ENCODE peak calls at places on chromosomes 11 and 22, in seven cellular contexts. G is smooth muscle cell of the brain vasculature; E is GM10248; A is activated CD8-positive, alpha-beta memory T cell treated with anti-CD3 and anti-CD28 coated beads, Interleukin-2, amount 10 ng/mL, durations not matched to agents 7 days and 5 days; F is PC-3; O is HTR-8/SVneo; X is CD4-positive, CD25-positive, alpha-beta regulatory T cell. M is an unnamed sample.
A peak's percentile ranks its signal among the peaks of the same experiment; 100 is the strongest.

GRCh38 chr22:40995821-40996220 is 44.6 kb downstream of the RBX1 start:
- DNase-seq in F (no peak), E (no peak), G (no peak), O (no peak), X (no peak), A (no peak), M (no peak)

GRCh38 chr11:64225608-64226506 is at the start of the genes NUDT22 and TRPT1:
- DNase-seq in A (peak; percentile 96), X (peak; percentile 93), E (peak; percentile 93), F (peak; percentile 88), G (peak; percentile 46), O (peak; percentile 81), M (peak; percentile 78)

GRCh38 chr11:112016765-112017356 is 8.3 kb upstream of the DLAT start:
- DNase-seq in A (no peak), F (no peak), E (no peak), O (no peak), X (no peak), G (no peak), M (no peak)

GRCh38 chr11:13965337-13965736 is 2.8 kb downstream of the SPON1 start:
- DNase-seq in A (no peak), O (no peak), G (no peak), E (no peak), X (no peak), F (no peak), M (no peak)

GRCh38 chr22:46247443-46247975 is 2.6 kb downstream of the CDPF1 start:
- DNase-seq in X (no peak), O (no peak), G (no peak), E (no peak), A (no peak), F (no peak), M (no peak)

GRCh38 chr22:37328017-37328416 is 45.7 kb downstream of the CYTH4 start:
- DNase-seq in X (no peak), O (peak; percentile 69), A (no peak), G (no peak), E (no peak), F (peak; percentile 93), M (no peak)

GRCh38 chr11:21588754-21589153 is 604.1 kb upstream of the ANO5 start:
- DNase-seq in X (no peak), E (no peak), F (no peak), A (no peak), O (no peak), G (no peak), M (no peak)

GRCh38 chr11:96254087-96254486 is 88.9 kb downstream of the MAML2 start:
- DNase-seq in O (peak; percentile 39), G (no peak), X (peak; percentile 71), A (peak; percentile 57), F (no peak), E (peak; percentile 51), M (peak; percentile 50)

GRCh38 chr22:42581762-42582716 is 28.3 kb downstream of the SERHL2 start:
- DNase-seq in F (peak; percentile 57), X (peak; percentile 89), E (peak; percentile 89), G (no peak), A (peak; percentile 89), O (peak; percentile 75), M (peak; percentile 73)

GRCh38 chr22:19915287-19915954 is 26.2 kb upstream of the COMT start:
- DNase-seq in G (no peak), E (no peak), X (no peak), O (no peak), A (no peak), F (no peak), M (peak; percentile 80)